ENCODE peak calls at places on chromosomes 3 and 15, in five cellular contexts. L is MM.1S, I is GM12878, X is fibroblast of lung, H is GM23248. U is an unnamed sample.

GRCh38 chr3:43289401-43289800 is 3.1 kb downstream of the SNRK start:
- DNase-seq in I (no peak), L (no peak), X (no peak), H (peak; percentile 43), U (no peak)

GRCh38 chr3:178930116-178930515 is 141.5 kb downstream of the ZMAT3 start:
- DNase-seq in H (no peak), I (no peak), L (no peak), X (no peak), U (no peak)

GRCh38 chr3:135966349-135966695 is 794 bp downstream of the PPP2R3A start:
- DNase-seq in X (no peak), I (no peak), L (no peak), H (no peak), U (no peak)

GRCh38 chr3:168424059-168424765 is 328.5 kb upstream of the GOLIM4 start:
- DNase-seq in I (no peak), H (no peak), L (no peak), X (peak; percentile 79), U (peak; percentile 78)

GRCh38 chr3:61688307-61688695 is 126.9 kb downstream of the PTPRG start:
- DNase-seq in X (no peak), L (no peak), I (no peak), H (no peak), U (no peak)

GRCh38 chr3:169195672-169196071 is 467.8 kb downstream of the MECOM start:
- DNase-seq in X (no peak), H (no peak), L (no peak), I (no peak), U (no peak)

GRCh38 chr15:73140154-73140553 is 87.9 kb downstream of the NEO1 start:
- DNase-seq in I (no peak), L (no peak), X (no peak), H (no peak), U (no peak)

GRCh38 chr3:15241341-15241740 is 35.3 kb downstream of the CAPN7 start:
- DNase-seq in H (peak; percentile 37), L (peak; percentile 34), I (no peak), X (peak; percentile 10), U (no peak)

GRCh38 chr3:30681276-30682211 is 75.1 kb downstream of the TGFBR2 start:
- DNase-seq in L (no peak), X (peak; percentile 57), I (no peak), H (peak; percentile 60), U (peak; percentile 50)

GRCh38 chr3:69425249-69425648 is 39.4 kb upstream of the FRMD4B start:
- DNase-seq in L (peak; percentile 76), I (no peak), H (peak; percentile 52), X (peak; percentile 21), U (no peak)

GRCh38 chr15:29458361-29458760 is 188.7 kb upstream of the NSMCE3 start:
- DNase-seq in L (no peak), I (no peak), X (no peak), H (no peak), U (no peak)

GRCh38 chr3:39941941-39942340 is 132.5 kb downstream of the MYRIP start:
- DNase-seq in I (no peak), L (no peak), X (no peak), H (no peak), U (no peak)

GRCh38 chr3:157373783-157374182 is 62.9 kb upstream of the PTX3 start:
- DNase-seq in H (peak; percentile 32), I (no peak), X (peak; percentile 33), L (no peak), U (peak; percentile 29)

GRCh38 chr15:59048897-59049296 is 56.0 kb upstream of the CCNB2 start:
- DNase-seq in X (no peak), I (no peak), L (no peak), H (no peak), U (no peak)
- H3K79me2 ChIP-seq in X (peaks cover 3% of the 10 kb centered on the region), I (peaks cover 20% of the 10 kb centered on the region), L (peaks cover 52% of the 10 kb centered on the region), H (peaks cover 96% of the 10 kb centered on the region), U (peaks cover 62% of the 10 kb centered on the region)

DNA sequence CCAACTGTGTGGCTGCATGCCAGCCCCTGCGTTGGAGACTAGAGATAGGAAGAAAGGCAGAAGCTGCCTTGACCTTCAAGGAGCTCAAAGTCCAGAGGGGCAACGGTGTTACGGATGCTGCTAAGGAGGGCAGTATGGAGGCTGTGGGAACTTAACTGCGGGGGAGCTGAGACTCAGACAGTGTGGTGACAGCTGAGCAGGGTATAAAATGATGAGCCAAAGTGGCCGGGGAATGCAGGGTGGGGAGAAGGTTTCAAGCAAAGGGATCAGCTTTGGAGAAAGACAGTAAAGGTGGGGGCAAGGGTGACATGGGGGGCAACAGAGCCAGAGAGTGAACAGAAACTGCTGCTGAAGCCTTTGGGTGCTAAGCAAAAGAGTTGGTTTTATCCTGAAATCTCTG is 6.2 kb upstream of the CYP1A2 start:
- DNase-seq in I (no peak), X (no peak), H (no peak), L (no peak), U (no peak)
- TF ChIP-seq EZH2 in I (no peak), X (no peak), H (no peak), L (no peak), U (no peak)

DNA sequence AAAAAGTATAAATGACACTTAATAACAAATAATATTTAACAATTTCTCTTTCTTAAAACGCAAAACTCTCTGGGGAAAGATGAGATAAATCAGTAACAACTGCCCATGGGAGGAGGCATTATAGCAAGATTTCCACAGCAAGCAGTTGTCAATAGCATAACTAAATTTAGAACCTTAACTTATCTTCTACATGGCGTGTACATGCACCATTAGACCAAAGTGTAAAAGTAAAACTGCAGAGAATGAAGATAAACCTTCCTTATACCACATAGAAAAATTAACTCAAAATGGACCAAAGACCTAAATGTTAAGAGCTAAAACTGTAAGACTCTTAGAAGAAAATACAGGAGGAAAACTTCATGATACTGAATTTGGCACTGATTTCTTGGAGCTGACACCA is 39.9 kb downstream of the MYO5A start:
- DNase-seq in H (no peak), L (no peak), I (no peak), X (no peak), U (no peak)
- H3K79me2 ChIP-seq in H (peaks cover 93% of the 10 kb centered on the region), L (peaks cover 100% of the 10 kb centered on the region), I (peaks cover 11% of the 10 kb centered on the region), X (peaks cover 13% of the 10 kb centered on the region), U (peaks cover 44% of the 10 kb centered on the region)

DNA sequence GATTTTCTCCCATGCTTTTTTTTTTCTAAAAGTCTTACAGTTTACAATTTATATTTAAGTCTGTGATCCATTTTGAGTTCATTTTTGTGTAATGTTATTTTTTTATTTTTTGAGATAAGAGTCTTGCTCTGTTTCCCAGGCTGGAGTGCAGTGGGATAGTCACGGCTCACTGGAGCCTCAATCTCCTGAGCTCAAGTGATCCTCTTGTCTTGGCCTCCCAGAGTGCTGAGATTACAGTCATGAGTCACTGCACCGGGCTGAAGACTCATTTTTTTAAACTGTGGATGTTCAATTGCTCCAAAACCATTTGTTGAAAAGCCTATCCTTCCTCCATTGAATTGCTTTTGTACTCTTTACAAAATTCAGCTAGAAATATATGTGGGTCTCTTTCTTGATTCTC is 19.5 kb downstream of the LNP1 start:
- DNase-seq in H (no peak), I (no peak), L (no peak), X (no peak), U (no peak)
- TF ChIP-seq EZH2 in H (no peak), I (no peak), L (no peak), X (no peak), U (no peak)

DNA sequence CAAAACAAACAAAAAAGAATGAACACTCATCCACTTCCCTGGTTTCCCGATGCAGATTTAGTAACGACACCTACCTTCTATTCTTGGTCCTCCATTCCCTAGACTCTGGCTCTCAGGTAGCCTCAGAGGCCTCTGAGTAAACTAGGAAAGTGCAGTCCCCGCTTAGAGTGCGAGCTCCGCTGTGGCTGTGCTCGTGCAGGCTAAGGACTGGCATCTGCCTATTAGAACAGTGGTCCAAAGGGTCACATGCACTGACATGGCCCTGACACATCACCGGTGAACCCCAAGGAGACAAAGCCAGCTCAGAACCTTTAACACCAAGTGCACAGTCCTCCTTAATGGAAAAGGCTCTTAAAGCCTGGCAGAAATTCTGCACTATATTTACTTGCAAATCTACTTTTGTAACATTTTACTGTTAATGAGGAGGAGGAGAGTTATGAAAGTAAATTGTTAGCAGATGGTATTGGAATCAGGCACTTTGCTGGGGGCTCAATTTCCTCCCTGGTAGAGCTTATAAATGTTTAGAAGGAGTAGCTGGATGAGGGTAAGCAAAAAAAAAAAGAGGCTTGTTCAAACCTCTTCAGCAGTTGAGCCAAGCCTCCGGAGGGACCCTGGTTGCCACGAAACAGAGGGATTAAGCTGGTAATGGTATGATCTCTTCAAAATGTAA is 31.1 kb downstream of the VGLL4 start:
- DNase-seq in L (no peak), X (no peak), H (peak; percentile 34), I (no peak), U (no peak)
- H3K79me2 ChIP-seq in L (peaks cover 85% of the 10 kb centered on the region), X (peaks cover 85% of the 10 kb centered on the region), H (peaks cover 100% of the 10 kb centered on the region), I (peaks cover 75% of the 10 kb centered on the region), U (peaks cover 100% of the 10 kb centered on the region)